ENCODE peak calls at places on chromosomes 12 and 14, in seven cellular contexts. R is mesenchymal stem cell, Q is neuronal stem cell, A is mesendoderm, C is H9, K is H1, O is IMR-90. U is an unnamed sample.
A peak's percentile ranks its signal among the peaks of the same experiment; 100 is the strongest.

GRCh38 chr12:75489613-75490210 is 9.2 kb downstream of the GLIPR1 start:
- DNase-seq in K (no peak), A (no peak), C (no peak), Q (no peak), R (no peak), O (peak; percentile 63), U (no peak)

GRCh38 chr14:104294983-104295680 is 156.7 kb downstream of the KIF26A start:
- DNase-seq in R (no peak), A (no peak), O (no peak), Q (no peak), C (peak; percentile 26), K (no peak), U (no peak)

GRCh38 chr14:69375722-69376121 is 22.4 kb downstream of the ERH start:
- DNase-seq in Q (no peak), O (no peak), C (no peak), K (no peak), R (no peak), A (no peak), U (no peak)

GRCh38 chr12:32021346-32021773 is 62.1 kb downstream of the RESF1 start:
- DNase-seq in K (no peak), Q (no peak), C (no peak), A (no peak), O (no peak), R (no peak), U (no peak)

GRCh38 chr14:103594265-103594664 is 31.5 kb downstream of the COA8 start:
- DNase-seq in O (peak; percentile 74), R (peak; percentile 8), K (no peak), Q (peak; percentile 71), A (peak; percentile 39), C (peak; percentile 48), U (peak; percentile 93)

GRCh38 chr14:60931206-60931605 is 49.7 kb downstream of the TRMT5 start:
- DNase-seq in C (no peak), K (no peak), Q (peak; percentile 26), O (peak; percentile 24), R (no peak), A (no peak), U (no peak)

GRCh38 chr12:116306968-116307367 is 29.5 kb upstream of the MED13L start:
- DNase-seq in K (no peak), O (no peak), A (no peak), C (no peak), Q (no peak), R (no peak), U (no peak)

GRCh38 chr14:43894534-43894933 is 612.5 kb downstream of the FSCB start:
- DNase-seq in K (no peak), R (peak; percentile 9), Q (no peak), O (peak; percentile 0), C (no peak), A (peak; percentile 65), U (peak; percentile 32)

GRCh38 chr14:92794547-92794941 is 439 bp downstream of the GOLGA5 start:
- DNase-seq in O (peak; percentile 18), K (no peak), Q (no peak), A (peak; percentile 37), C (no peak), R (peak; percentile 40), U (peak; percentile 41)

GRCh38 chr12:66637693-66638301 is 41.1 kb downstream of the GRIP1 start:
- DNase-seq in C (no peak), R (peak; percentile 21), A (no peak), K (no peak), Q (no peak), O (no peak), U (peak; percentile 50)

GRCh38 chr12:54197037-54197909 is 8.5 kb upstream of the SMUG1 start:
- DNase-seq in R (peak; percentile 25), A (no peak), C (peak; percentile 49), Q (no peak), K (no peak), O (peak; percentile 22), U (no peak)

GRCh38 chr12:59084758-59085383 is 164.6 kb upstream of the LRIG3 start:
- DNase-seq in C (peak; percentile 44), R (peak; percentile 20), O (peak; percentile 65), A (peak; percentile 44), K (no peak), Q (no peak), U (no peak)

GRCh38 chr14:32606297-32606696 is 277.2 kb downstream of the AKAP6 start:
- DNase-seq in O (no peak), C (no peak), A (no peak), Q (no peak), K (no peak), R (no peak), U (no peak)

GRCh38 chr14:78989246-78989645 is 819.1 kb downstream of the NRXN3 start:
- DNase-seq in K (no peak), C (no peak), O (no peak), Q (no peak), R (no peak), A (no peak), U (no peak)

GRCh38 chr14:62947291-62947690 is 98.0 kb downstream of the KCNH5 start:
- DNase-seq in R (no peak), A (no peak), C (no peak), K (no peak), Q (no peak), O (no peak), U (no peak)

GRCh38 chr12:70722584-70723343 is 85.5 kb upstream of the PTPRB start:
- DNase-seq in K (no peak), O (no peak), R (peak; percentile 27), A (peak; percentile 37), Q (no peak), C (no peak), U (no peak)

GRCh38 chr12:109963743-109964429 is 32.3 kb downstream of the GIT2 start:
- DNase-seq in O (peak; percentile 73), R (peak; percentile 55), A (no peak), Q (no peak), K (no peak), C (no peak), U (no peak)

GRCh38 chr12:127260531-127260930 is 1006.4 kb upstream of the TMEM132C start:
- DNase-seq in K (no peak), Q (no peak), A (no peak), O (peak; percentile 64), R (no peak), C (no peak), U (no peak)

GRCh38 chr12:113081785-113082296 is 25.3 kb downstream of the DTX1 start:
- DNase-seq in K (no peak), O (no peak), R (no peak), Q (no peak), A (no peak), C (no peak), U (no peak)

GRCh38 chr12:113077057-113077858 is 20.7 kb downstream of the DTX1 start:
- DNase-seq in O (no peak), K (no peak), C (no peak), R (no peak), Q (no peak), A (peak; percentile 51), U (no peak)

GRCh38 chr12:113075137-113075683 is 18.7 kb downstream of the DTX1 start:
- DNase-seq in R (no peak), C (no peak), O (no peak), K (no peak), Q (no peak), A (no peak), U (no peak)

GRCh38 chr12:113080692-113081091 is 24.2 kb downstream of the DTX1 start:
- DNase-seq in Q (no peak), R (no peak), A (no peak), O (no peak), C (no peak), K (no peak), U (no peak)

DNA sequence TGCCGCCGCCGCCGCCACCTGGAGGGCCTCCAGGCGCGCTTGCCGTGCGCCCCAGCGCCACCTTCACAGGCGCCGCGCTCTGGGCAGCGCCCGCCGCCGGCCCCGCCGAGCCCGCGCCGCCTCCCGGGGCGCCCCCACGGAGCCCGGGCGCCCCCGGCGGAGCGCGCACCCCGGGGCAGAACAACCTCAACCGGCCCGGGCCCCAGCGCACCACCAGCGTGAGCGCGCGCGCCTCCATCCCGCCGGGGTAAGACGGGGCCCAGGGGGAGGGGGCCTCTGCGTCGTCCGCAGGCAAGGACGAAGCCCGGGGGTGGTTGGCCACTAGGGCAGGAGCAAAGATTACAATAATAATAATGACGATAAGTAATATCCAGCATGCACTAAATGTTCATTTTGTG is 21.3 kb downstream of the DTX1 start:
- DNase-seq in A (no peak), O (no peak), C (no peak), Q (no peak), K (no peak), R (no peak), U (no peak)
- H3K18ac ChIP-seq in A (no peak overlapping the region), O (no peak overlapping the region), C (no peak overlapping the region), Q (no peak overlapping the region), K (no peak overlapping the region), R (no peak overlapping the region), U (no peak overlapping the region)

GRCh38 chr12:120103044-120103338 is 13.6 kb downstream of the RAB35 start:
- DNase-seq in C (no peak), K (no peak), R (no peak), Q (no peak), A (no peak), O (no peak), U (no peak)

GRCh38 chr12:120101617-120102016 is 14.9 kb downstream of the RAB35 start:
- DNase-seq in C (no peak), A (no peak), R (no peak), Q (no peak), K (no peak), O (no peak), U (peak; percentile 11)

GRCh38 chr12:120104924-120105323 is 11.6 kb downstream of the RAB35 start:
- DNase-seq in R (no peak), K (no peak), O (no peak), A (no peak), Q (no peak), C (no peak), U (no peak)

GRCh38 chr12:120102189-120103043 is 14.1 kb downstream of the RAB35 start:
- DNase-seq in Q (no peak), O (no peak), C (no peak), R (no peak), K (no peak), A (no peak), U (no peak)

GRCh38 chr12:120103371-120103770 is 13.2 kb downstream of the RAB35 start:
- DNase-seq in C (no peak), Q (no peak), R (no peak), O (no peak), K (no peak), A (no peak), U (no peak)
- H3K18ac ChIP-seq in C (no peak overlapping the region), Q (peak overlapping the region; percentile 18), R (no peak overlapping the region), O (no peak overlapping the region), K (no peak overlapping the region), A (no peak overlapping the region), U (peak overlapping the region; percentile 38)

DNA sequence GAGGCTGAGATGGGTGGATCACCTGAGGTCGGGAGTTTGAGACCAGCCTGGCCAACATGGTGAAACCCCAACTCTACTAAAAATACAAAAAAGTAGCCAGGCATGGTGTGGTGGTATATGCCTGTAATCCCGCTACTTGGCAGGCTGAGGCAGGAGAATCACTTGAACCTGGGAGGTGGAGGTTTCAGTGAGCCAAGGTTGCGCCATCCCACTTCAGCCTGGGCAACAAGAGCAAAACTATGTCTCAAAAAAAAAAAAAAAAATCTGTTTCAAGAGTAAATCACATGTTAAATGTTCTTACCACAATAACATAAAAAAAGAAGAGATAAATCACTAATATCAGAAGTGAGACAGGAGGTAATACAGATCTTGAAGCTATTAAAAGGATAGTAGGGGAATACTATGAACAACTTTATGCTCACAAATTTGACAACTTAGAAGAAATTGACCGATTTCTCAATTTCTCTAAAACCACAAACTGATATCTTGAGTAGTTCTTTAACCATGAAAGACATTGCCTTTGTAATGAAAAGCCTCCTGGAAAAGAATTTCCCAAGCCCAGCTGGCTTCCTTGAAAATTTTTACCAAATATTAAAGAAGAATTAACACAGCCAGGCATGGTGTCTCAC is 37.7 kb downstream of the TAOK3 start:
- DNase-seq in C (no peak), O (no peak), A (no peak), R (peak; percentile 36), Q (no peak), K (no peak), U (no peak)
- H3K18ac ChIP-seq in C (no peak overlapping the region), O (peak overlapping the region; percentile 45), A (no peak overlapping the region), R (peak overlapping the region; percentile 62), Q (no peak overlapping the region), K (no peak overlapping the region), U (no peak overlapping the region)

GRCh38 chr14:59852350-59852749 is 18.2 kb downstream of the RTN1 start:
- DNase-seq in R (no peak), K (no peak), C (no peak), A (no peak), Q (no peak), O (no peak), U (no peak)
- H3K18ac ChIP-seq in R (no peak overlapping the region), K (no peak overlapping the region), C (no peak overlapping the region), A (no peak overlapping the region), Q (no peak overlapping the region), O (no peak overlapping the region), U (no peak overlapping the region)